ENCODE peak calls at places on chromosomes 13 and 19, in nine cellular contexts. D is A673, C is testis, P is A549, F is mucosa of descending colon, H is left lung, M is cardiac muscle cell, R is PC-3, A is breast epithelium. B is an unnamed sample. For H3K4me1, the result is how much of the 10 kb centered on the place peaks cover.

GRCh38 chr19:38389101-38389925 is 816 bp downstream of the SPRED3 start:
- DNase-seq in D (peak), C (peak), P (peak), F (no peak), H (no peak), M (peak), R (peak), A (no peak), B (no peak)

GRCh38 chr19:7534531-7534980 is 961 bp upstream of the PNPLA6 start:
- DNase-seq in D (peak), C (peak), P (peak), F (no peak), H (peak), M (peak), R (peak), A (no peak), B (no peak)

GRCh38 chr13:44004881-44005280 is 125.2 kb downstream of the LACC1 start:
- DNase-seq in D (peak), C (no peak), P (no peak), F (no peak), H (no peak), M (no peak), R (peak), A (no peak), B (no peak)

GRCh38 chr13:73607489-73608156 is 526.6 kb downstream of the KLF12 start:
- DNase-seq in D (no peak), C (no peak), P (no peak), F (no peak), H (no peak), M (no peak), R (peak), A (no peak), B (no peak)

GRCh38 chr13:98909016-98909415 is 68.8 kb downstream of the DOCK9 start:
- DNase-seq in D (no peak), C (no peak), P (peak), F (no peak), H (no peak), M (no peak), R (peak), A (no peak), B (no peak)

GRCh38 chr19:13118424-13119193 is 545 bp downstream of the NACC1 start:
- DNase-seq in D (peak), C (peak), P (peak), F (peak), H (peak), M (peak), R (peak), A (peak), B (no peak)

GRCh38 chr13:37118002-37118401 is 12.5 kb upstream of the CSNK1A1L start:
- DNase-seq in D (no peak), C (no peak), P (no peak), F (no peak), H (no peak), M (no peak), R (no peak), A (no peak), B (no peak)

GRCh38 chr13:97226788-97227627 is 4.9 kb downstream of the MBNL2 start:
- DNase-seq in D (peak), C (peak), P (no peak), F (peak), H (no peak), M (no peak), R (no peak), A (no peak), B (no peak)

GRCh38 chr13:42894765-42895181 is 97.3 kb downstream of the EPSTI1 start:
- DNase-seq in D (no peak), C (no peak), P (no peak), F (no peak), H (no peak), M (no peak), R (peak), A (no peak), B (no peak)

GRCh38 chr13:113393572-113394503 is 29.9 kb upstream of the GRTP1 start:
- DNase-seq in D (peak), C (peak), P (peak), F (peak), H (peak), M (peak), R (peak), A (no peak), B (peak)

GRCh38 chr19:16153582-16154336 is 10.3 kb downstream of the HSH2D start:
- DNase-seq in D (peak), C (peak), P (peak), F (no peak), H (no peak), M (no peak), R (peak), A (no peak), B (no peak)

GRCh38 chr13:31807090-31807541 is 67.8 kb downstream of the RXFP2 start:
- DNase-seq in D (peak), C (no peak), P (no peak), F (no peak), H (no peak), M (no peak), R (no peak), A (no peak), B (no peak)

GRCh38 chr13:91242652-91243051 is 104.8 kb upstream of the MIR17HG start:
- DNase-seq in D (no peak), C (no peak), P (no peak), F (no peak), H (no peak), M (no peak), R (no peak), A (no peak), B (no peak)

GRCh38 chr13:88565566-88565965 is 894.4 kb downstream of the SLITRK5 start:
- DNase-seq in D (no peak), C (no peak), P (no peak), F (no peak), H (no peak), M (no peak), R (no peak), A (no peak), B (no peak)

GRCh38 chr19:30691767-30692516 is 319.8 kb downstream of the ZNF536 start:
- DNase-seq in D (peak), C (no peak), P (no peak), F (no peak), H (no peak), M (no peak), R (no peak), A (no peak), B (no peak)

GRCh38 chr13:40193290-40194203 is 472.9 kb downstream of the FOXO1 start:
- DNase-seq in D (no peak), C (no peak), P (no peak), F (no peak), H (no peak), M (no peak), R (no peak), A (no peak), B (no peak)

GRCh38 chr19:31110331-31110730 is 238.9 kb downstream of the TSHZ3 start:
- DNase-seq in D (no peak), C (no peak), P (peak), F (no peak), H (no peak), M (peak), R (no peak), A (no peak), B (no peak)

GRCh38 chr13:42221321-42221720 is 50.6 kb upstream of the AKAP11 start:
- DNase-seq in D (no peak), C (no peak), P (no peak), F (no peak), H (no peak), M (no peak), R (no peak), A (no peak), B (no peak)

GRCh38 chr13:101978546-101979315 is 423.1 kb downstream of the FGF14 start:
- DNase-seq in D (no peak), C (no peak), P (no peak), F (no peak), H (no peak), M (no peak), R (no peak), A (no peak), B (no peak)

GRCh38 chr13:98476106-98476505 is 100.8 kb downstream of the STK24 start:
- DNase-seq in D (peak), C (no peak), P (no peak), F (no peak), H (no peak), M (no peak), R (no peak), A (no peak), B (no peak)

GRCh38 chr13:48539550-48539949 is 6.7 kb upstream of the RCBTB2 start:
- DNase-seq in D (no peak), C (no peak), P (no peak), F (no peak), H (no peak), M (no peak), R (no peak), A (no peak), B (no peak)

GRCh38 chr19:30028118-30028991 is 86.3 kb downstream of the URI1 start:
- DNase-seq in D (no peak), C (no peak), P (no peak), F (no peak), H (no peak), M (no peak), R (peak), A (no peak), B (no peak)

GRCh38 chr19:3659746-3660112 is 33.1 kb upstream of the CACTIN start:
- DNase-seq in D (no peak), C (no peak), P (no peak), F (no peak), H (no peak), M (no peak), R (no peak), A (no peak), B (no peak)

GRCh38 chr13:45179428-45179827 is 21.4 kb downstream of the KCTD4 start:
- DNase-seq in D (no peak), C (no peak), P (peak), F (no peak), H (no peak), M (no peak), R (no peak), A (no peak), B (no peak)

GRCh38 chr19:48493718-48494515 is 17.7 kb downstream of the LMTK3 start:
- DNase-seq in D (no peak), C (no peak), P (no peak), F (no peak), H (no peak), M (peak), R (no peak), A (no peak), B (no peak)
- H3K4me1 ChIP-seq in D (under half), C (under half), P (under half), F (under half), H (under half), M (under half), R (under half), A (under half), B (under half)

GRCh38 chr19:2014081-2014693 is 1.3 kb downstream of the BTBD2 start:
- DNase-seq in D (no peak), C (no peak), P (no peak), F (no peak), H (no peak), M (no peak), R (no peak), A (no peak), B (no peak)
- TF ChIP-seq CTCF in D (no peak), C (no peak), P (no peak), F (no peak), H (no peak), M (no peak), R (no peak), A (no peak), B (no peak)

GRCh38 chr19:18845961-18846360 is 14.2 kb downstream of the UPF1 start:
- DNase-seq in D (no peak), C (no peak), P (no peak), F (no peak), H (no peak), M (no peak), R (no peak), A (no peak), B (no peak)
- H3K4me1 ChIP-seq in D (under half), C (half or more), P (under half), F (under half), H (under half), M (under half), R (under half), A (under half), B (half or more)

GRCh38 chr19:1070576-1070930 is 3.6 kb downstream of the ARHGAP45 start:
- DNase-seq in D (peak), C (no peak), P (no peak), F (no peak), H (no peak), M (no peak), R (no peak), A (no peak), B (no peak)
- TF ChIP-seq CTCF in D (peak), C (no peak), P (no peak), F (no peak), H (no peak), M (peak), R (no peak), A (no peak), B (no peak)

DNA sequence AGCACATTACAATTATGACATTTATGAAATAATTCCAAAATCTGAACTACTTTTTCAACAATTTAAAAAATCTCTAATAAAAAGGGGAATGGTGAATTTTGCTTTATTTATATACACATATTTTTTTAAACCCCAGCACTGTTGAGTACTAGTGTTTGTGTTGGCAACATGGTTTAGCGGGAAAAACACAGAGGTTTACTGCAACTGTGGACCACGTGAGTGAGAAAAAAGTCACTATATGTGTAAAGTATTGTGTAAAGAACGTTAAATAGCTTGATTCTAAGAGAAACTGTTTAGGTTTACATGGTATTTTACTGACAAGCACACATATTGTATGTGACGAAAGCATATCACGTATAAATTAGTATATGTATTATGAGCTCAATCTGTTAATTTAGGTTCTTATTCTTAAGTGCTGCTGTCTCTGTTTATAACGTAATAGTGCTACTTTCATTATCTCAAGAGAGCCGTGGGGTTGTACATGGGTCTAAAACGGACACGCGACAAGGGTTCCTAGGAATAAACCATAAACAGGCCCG is 627 bp downstream of the SKA3 start:
- DNase-seq in D (peak), C (no peak), P (no peak), F (no peak), H (no peak), M (no peak), R (no peak), A (no peak), B (no peak)
- H3K4me1 ChIP-seq in D (under half), C (under half), P (under half), F (under half), H (under half), M (under half), R (under half), A (under half), B (under half)

GRCh38 chr19:46716013-46716671 is 772 bp downstream of the PRKD2 start:
- DNase-seq in D (no peak), C (no peak), P (no peak), F (peak), H (no peak), M (peak), R (no peak), A (no peak), B (no peak)
- TF ChIP-seq CTCF in D (no peak), C (no peak), P (no peak), F (no peak), H (no peak), M (no peak), R (no peak), A (no peak), B (peak)

DNA sequence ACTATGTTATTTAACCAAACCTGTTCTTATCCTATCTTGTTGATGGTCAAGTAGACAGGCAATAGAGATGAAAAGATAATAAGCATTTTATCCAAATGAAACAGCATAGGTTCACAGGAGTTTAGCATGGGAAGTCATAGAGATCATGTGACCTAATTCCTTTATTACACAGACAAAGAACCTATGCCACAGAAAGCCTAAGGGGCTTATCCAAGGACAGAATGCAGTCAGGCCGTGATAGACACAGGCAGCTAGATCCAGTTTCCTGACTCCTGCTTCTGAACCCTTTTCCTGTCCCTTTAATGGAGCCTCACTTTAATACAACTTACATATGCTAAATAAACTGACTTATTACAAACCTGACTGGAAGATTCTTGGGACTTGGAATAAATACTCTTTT is 532.1 kb downstream of the IRS2 start:
- DNase-seq in D (no peak), C (no peak), P (no peak), F (no peak), H (no peak), M (no peak), R (no peak), A (no peak), B (no peak)
- H3K4me1 ChIP-seq in D (under half), C (under half), P (half or more), F (under half), H (under half), M (under half), R (under half), A (under half), B (under half)